ENCODE peak calls at places on chromosome 21, in nine cellular contexts. S is astrocyte of the cerebellum, N is mammary epithelial cell, D is OCI-LY7, E is DND-41, Y is BE2C, T is GM10248, Q is endothelial cell of umbilical vein, V is epithelial cell of proximal tubule. H is an unnamed sample.

GRCh38 chr21:36511484-36512227 is 31.7 kb upstream of the CLDN14 start:
- DNase-seq in S (no peak), N (no peak), D (peak), E (peak), Y (no peak), T (no peak), Q (peak), V (no peak), H (no peak)

GRCh38 chr21:23939369-23940065 is 1667.8 kb downstream of the MRPL39 start:
- DNase-seq in S (no peak), N (no peak), D (no peak), E (no peak), Y (no peak), T (no peak), Q (no peak), V (no peak), H (no peak)

GRCh38 chr21:37374026-37374425 is 7.5 kb downstream of the DYRK1A start:
- DNase-seq in S (no peak), N (no peak), D (no peak), E (no peak), Y (no peak), T (no peak), Q (peak), V (no peak), H (no peak)

GRCh38 chr21:34960672-34961071 is 88.4 kb downstream of the RUNX1 start:
- DNase-seq in S (no peak), N (no peak), D (no peak), E (no peak), Y (no peak), T (no peak), Q (no peak), V (no peak), H (no peak)

GRCh38 chr21:30072496-30072895 is 94.1 kb downstream of the CLDN17 start:
- DNase-seq in S (peak), N (peak), D (no peak), E (no peak), Y (no peak), T (no peak), Q (no peak), V (no peak), H (no peak)

GRCh38 chr21:41197582-41197981 is 29.6 kb downstream of the BACE2 start:
- DNase-seq in S (no peak), N (no peak), D (no peak), E (no peak), Y (no peak), T (no peak), Q (no peak), V (no peak), H (no peak)

GRCh38 chr21:29155118-29155932 is 24.9 kb downstream of the MAP3K7CL start:
- DNase-seq in S (peak), N (peak), D (no peak), E (no peak), Y (no peak), T (no peak), Q (peak), V (no peak), H (no peak)

GRCh38 chr21:40603774-40604173 is 243.2 kb downstream of the DSCAM start:
- DNase-seq in S (no peak), N (no peak), D (no peak), E (no peak), Y (no peak), T (no peak), Q (no peak), V (no peak), H (no peak)

GRCh38 chr21:16713331-16714114 is 799.3 kb upstream of the CXADR start:
- DNase-seq in S (peak), N (no peak), D (no peak), E (no peak), Y (no peak), T (no peak), Q (peak), V (no peak), H (no peak)

GRCh38 chr21:37207441-37208009 is 59.6 kb downstream of the VPS26C start:
- DNase-seq in S (no peak), N (peak), D (no peak), E (no peak), Y (peak), T (peak), Q (no peak), V (no peak), H (peak)

GRCh38 chr21:43608664-43609063 is 50.6 kb downstream of the HSF2BP start:
- DNase-seq in S (no peak), N (no peak), D (no peak), E (no peak), Y (no peak), T (no peak), Q (no peak), V (no peak), H (no peak)

GRCh38 chr21:29181799-29182470 is 51.5 kb downstream of the MAP3K7CL start:
- DNase-seq in S (peak), N (peak), D (no peak), E (no peak), Y (no peak), T (peak), Q (peak), V (peak), H (peak)

GRCh38 chr21:31618696-31619430 is 40.6 kb upstream of the SOD1 start:
- DNase-seq in S (no peak), N (peak), D (no peak), E (no peak), Y (no peak), T (no peak), Q (no peak), V (no peak), H (no peak)

GRCh38 chr21:32717851-32718316 is 9.9 kb downstream of the SYNJ1 start:
- DNase-seq in S (peak), N (peak), D (no peak), E (no peak), Y (no peak), T (no peak), Q (no peak), V (peak), H (no peak)

GRCh38 chr21:33380483-33380998 is 22.7 kb upstream of the IFNGR2 start:
- DNase-seq in S (peak), N (peak), D (peak), E (peak), Y (peak), T (peak), Q (peak), V (peak), H (peak)

GRCh38 chr21:45102391-45102932 is 28.1 kb downstream of the ADARB1 start:
- DNase-seq in S (no peak), N (peak), D (peak), E (no peak), Y (no peak), T (no peak), Q (peak), V (no peak), H (no peak)
- TF ChIP-seq CTCF in S (no peak), N (peak), D (peak), E (peak), Y (no peak), T (peak), Q (peak), V (peak), H (no peak)

GRCh38 chr21:39176312-39176711 is 6.9 kb downstream of the PSMG1 start:
- DNase-seq in S (no peak), N (no peak), D (no peak), E (no peak), Y (no peak), T (no peak), Q (no peak), V (no peak), H (no peak)

GRCh38 chr21:39173999-39174398 is 9.3 kb downstream of the PSMG1 start:
- DNase-seq in S (no peak), N (no peak), D (no peak), E (no peak), Y (no peak), T (no peak), Q (no peak), V (no peak), H (no peak)

GRCh38 chr21:39169906-39170305 is 13.3 kb downstream of the PSMG1 start:
- DNase-seq in S (no peak), N (no peak), D (no peak), E (no peak), Y (no peak), T (no peak), Q (no peak), V (no peak), H (no peak)

GRCh38 chr21:39175665-39176064 is 7.6 kb downstream of the PSMG1 start:
- DNase-seq in S (no peak), N (no peak), D (no peak), E (no peak), Y (no peak), T (no peak), Q (peak), V (no peak), H (no peak)

GRCh38 chr21:39175154-39175553 is 8.1 kb downstream of the PSMG1 start:
- DNase-seq in S (no peak), N (no peak), D (peak), E (no peak), Y (no peak), T (no peak), Q (peak), V (no peak), H (no peak)
- TF ChIP-seq CTCF in S (peak), N (peak), D (peak), E (peak), Y (peak), T (peak), Q (peak), V (peak), H (peak)

GRCh38 chr21:17733209-17733608 is 85.9 kb downstream of the C21orf91 start:
- DNase-seq in S (no peak), N (no peak), D (no peak), E (no peak), Y (no peak), T (no peak), Q (no peak), V (no peak), H (no peak)
- TF ChIP-seq CTCF in S (no peak), N (no peak), D (no peak), E (no peak), Y (no peak), T (no peak), Q (no peak), V (no peak), H (no peak)

DNA sequence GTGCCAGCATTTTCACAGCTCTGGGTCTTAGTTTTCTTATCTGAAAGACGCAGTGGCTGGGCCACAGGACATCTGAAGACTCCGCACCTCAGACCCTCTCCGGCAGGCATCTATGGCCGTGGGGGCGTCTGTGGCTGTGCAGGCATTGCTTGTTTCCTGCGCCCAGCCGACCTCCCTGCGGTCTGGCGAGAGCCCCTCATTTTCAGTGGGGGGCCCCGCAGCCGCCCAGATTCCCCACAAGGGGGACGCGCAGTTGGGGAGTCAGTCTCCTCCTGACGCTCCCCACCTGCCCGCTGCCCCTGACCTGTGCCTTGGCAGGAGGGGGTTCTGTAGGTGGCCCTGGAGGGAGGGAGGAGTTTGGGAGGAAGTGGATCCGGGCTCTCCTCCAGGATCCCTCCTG is 3.5 kb upstream of the TFF1 start:
- DNase-seq in S (no peak), N (no peak), D (no peak), E (no peak), Y (no peak), T (no peak), Q (no peak), V (no peak), H (no peak)
- TF ChIP-seq CTCF in S (no peak), N (no peak), D (no peak), E (peak), Y (no peak), T (no peak), Q (no peak), V (no peak), H (no peak)

DNA sequence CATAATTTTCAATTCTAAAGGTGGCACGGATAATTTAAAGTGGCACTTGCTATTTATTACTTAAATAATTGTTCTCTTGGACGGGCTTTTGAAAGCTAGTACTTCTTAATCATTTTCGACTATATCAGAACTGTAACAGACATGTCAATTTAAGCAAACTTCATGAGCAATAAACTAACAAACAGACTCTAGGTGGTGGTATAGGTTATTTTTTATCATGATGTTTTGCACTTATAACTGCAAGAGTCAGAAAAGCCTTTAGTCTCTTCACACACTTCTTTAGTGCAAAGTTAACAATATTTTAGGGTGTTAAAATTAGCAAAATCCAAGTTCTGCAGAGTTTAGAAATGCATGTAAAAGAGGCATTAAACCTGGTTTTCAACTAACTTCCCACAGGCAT is 2.2 kb downstream of the NRIP1 start:
- DNase-seq in S (no peak), N (no peak), D (no peak), E (no peak), Y (no peak), T (peak), Q (peak), V (no peak), H (peak)
- TF ChIP-seq CTCF in S (no peak), N (no peak), D (no peak), E (peak), Y (peak), T (no peak), Q (no peak), V (no peak), H (peak)